ENCODE peak calls at places on chromosomes 5 and 9, in four cellular contexts. One of them, this sample, is unnamed.

GRCh38 chr5:150131978-150132694 is 23.5 kb downstream of the PDGFRB start:
- DNase-seq in GM12878: no peak
- DNase-seq in K562: no peak
- DNase-seq in HepG2: no peak
- DNase-seq in this sample: no peak

GRCh38 chr5:36734422-36734821 is 128.0 kb downstream of the SLC1A3 start:
- DNase-seq in GM12878: no peak
- DNase-seq in HepG2: peak; percentile 12
- DNase-seq in K562: peak; percentile 34
- DNase-seq in this sample: no peak

GRCh38 chr5:958701-959571 is 49.7 kb upstream of the NKD2 start:
- DNase-seq in HepG2: peak; percentile 75
- DNase-seq in K562: no peak
- DNase-seq in GM12878: no peak
- DNase-seq in this sample: no peak

GRCh38 chr5:55865831-55866230 is 14.7 kb downstream of the IL31RA start:
- DNase-seq in K562: no peak
- DNase-seq in GM12878: no peak
- DNase-seq in HepG2: peak; percentile 16
- DNase-seq in this sample: no peak

GRCh38 chr5:76819851-76820280 is 1.0 kb downstream of the F2RL1 start:
- DNase-seq in HepG2: no peak
- DNase-seq in GM12878: no peak
- DNase-seq in K562: no peak
- DNase-seq in this sample: peak; percentile 26

GRCh38 chr5:168979140-168979539 is 321.8 kb downstream of the SLIT3 start:
- DNase-seq in HepG2: no peak
- DNase-seq in GM12878: no peak
- DNase-seq in K562: no peak
- DNase-seq in this sample: no peak

GRCh38 chr5:92904021-92904420 is 677.0 kb downstream of the NR2F1-AS1 start:
- DNase-seq in HepG2: no peak
- DNase-seq in GM12878: no peak
- DNase-seq in K562: no peak
- DNase-seq in this sample: no peak

GRCh38 chr5:34717426-34718327 is 61.5 kb downstream of the RAI14 start:
- DNase-seq in GM12878: no peak
- DNase-seq in K562: no peak
- DNase-seq in HepG2: no peak
- DNase-seq in this sample: peak; percentile 40

GRCh38 chr9:15469406-15469805 is 41.4 kb downstream of the PSIP1 start:
- DNase-seq in HepG2: no peak
- DNase-seq in K562: no peak
- DNase-seq in GM12878: no peak
- DNase-seq in this sample: no peak

GRCh38 chr5:158852622-158853021 is 247.1 kb downstream of the EBF1 start:
- DNase-seq in HepG2: no peak
- DNase-seq in GM12878: no peak
- DNase-seq in K562: no peak
- DNase-seq in this sample: no peak

GRCh38 chr9:37037137-37037743 is 3.2 kb upstream of the PAX5 start:
- DNase-seq in GM12878: no peak
- DNase-seq in K562: no peak
- DNase-seq in HepG2: no peak
- DNase-seq in this sample: no peak

GRCh38 chr9:130390371-130390770 is 54.4 kb upstream of the ASS1 start:
- DNase-seq in GM12878: no peak
- DNase-seq in K562: no peak
- DNase-seq in HepG2: no peak
- DNase-seq in this sample: peak; percentile 40

GRCh38 chr9:123329329-123329955 is 26.6 kb upstream of the CRB2 start:
- DNase-seq in HepG2: peak; percentile 39
- DNase-seq in K562: no peak
- DNase-seq in GM12878: no peak
- DNase-seq in this sample: no peak

GRCh38 chr9:10946676-10947410 is 334.0 kb upstream of the PTPRD start:
- DNase-seq in K562: no peak
- DNase-seq in HepG2: no peak
- DNase-seq in GM12878: no peak
- DNase-seq in this sample: no peak

GRCh38 chr9:32486839-32487562 is 39.0 kb downstream of the RIGI start:
- DNase-seq in HepG2: peak; percentile 78
- DNase-seq in K562: no peak
- DNase-seq in GM12878: no peak
- DNase-seq in this sample: no peak

GRCh38 chr9:36623280-36623679 is 50.6 kb downstream of the MELK start:
- DNase-seq in HepG2: no peak
- DNase-seq in GM12878: no peak
- DNase-seq in K562: no peak
- DNase-seq in this sample: no peak

DNA sequence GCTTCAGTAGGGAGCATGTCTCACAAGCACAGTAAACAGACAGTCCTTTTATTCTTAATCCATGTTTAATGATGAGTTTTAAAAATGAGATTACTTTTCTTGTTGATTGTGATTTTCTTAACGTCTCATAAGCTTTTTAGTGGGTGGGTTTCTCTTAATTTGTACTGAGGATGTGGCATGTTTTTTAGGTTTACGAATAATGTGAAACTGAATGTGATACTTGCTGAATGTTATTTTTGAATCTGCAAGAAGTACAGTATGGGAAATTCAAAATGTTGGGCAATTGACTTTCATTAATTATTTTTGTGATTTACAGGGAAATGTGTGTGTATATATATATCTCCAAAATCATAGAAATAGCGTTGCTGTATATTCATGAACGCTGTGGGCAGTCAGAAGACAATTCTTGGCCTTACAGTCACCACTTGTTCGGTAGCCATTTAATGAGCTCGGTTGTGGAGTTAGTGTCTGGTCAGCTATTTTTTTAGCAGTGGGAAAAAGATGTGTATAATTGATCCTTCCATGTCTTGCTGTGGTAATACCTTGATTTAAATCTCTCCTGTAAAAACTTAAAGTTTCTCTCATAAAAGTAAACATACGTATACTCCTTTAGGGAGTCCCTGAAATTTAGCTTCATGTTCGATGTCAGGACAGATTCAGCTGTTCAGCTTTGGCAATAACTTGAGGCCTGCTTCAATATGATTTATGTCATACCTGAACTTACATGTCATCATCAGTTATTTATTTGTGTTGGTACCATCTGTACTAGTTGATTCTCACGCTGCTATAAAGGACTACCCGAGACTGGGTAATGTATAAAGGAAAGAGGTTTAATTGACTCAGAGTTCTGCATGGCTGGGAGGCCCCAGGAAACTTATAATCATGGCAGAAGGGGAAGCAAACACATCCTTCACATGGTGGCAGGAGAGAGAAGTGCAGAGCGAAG is 15.0 kb downstream of the ICE1 start:
- DNase-seq in K562: no peak
- DNase-seq in GM12878: no peak
- DNase-seq in HepG2: no peak
- DNase-seq in this sample: no peak
- TF ChIP-seq CBFB in K562: no peak
- TF ChIP-seq CBFB in GM12878: no peak
- TF ChIP-seq CBFB in HepG2: no peak
- TF ChIP-seq CBFB in this sample: no peak

GRCh38 chr5:31378838-31379237 is 153.1 kb downstream of the DROSHA start:
- DNase-seq in HepG2: no peak
- DNase-seq in K562: peak; percentile 69
- DNase-seq in GM12878: no peak
- DNase-seq in this sample: no peak

GRCh38 chr5:31383734-31384133 is 148.2 kb downstream of the DROSHA start:
- DNase-seq in GM12878: no peak
- DNase-seq in HepG2: no peak
- DNase-seq in K562: peak; percentile 35
- DNase-seq in this sample: no peak

GRCh38 chr5:31381299-31381698 is 150.6 kb downstream of the DROSHA start:
- DNase-seq in HepG2: no peak
- DNase-seq in GM12878: no peak
- DNase-seq in K562: no peak
- DNase-seq in this sample: no peak

GRCh38 chr5:31380049-31380448 is 151.8 kb downstream of the DROSHA start:
- DNase-seq in GM12878: no peak
- DNase-seq in K562: no peak
- DNase-seq in HepG2: no peak
- DNase-seq in this sample: no peak

GRCh38 chr5:31382051-31382878 is 149.6 kb downstream of the DROSHA start:
- DNase-seq in HepG2: no peak
- DNase-seq in K562: no peak
- DNase-seq in GM12878: peak; percentile 48
- DNase-seq in this sample: no peak
- TF ChIP-seq CBFB in HepG2: no peak
- TF ChIP-seq CBFB in K562: no peak
- TF ChIP-seq CBFB in GM12878: no peak
- TF ChIP-seq CBFB in this sample: no peak

GRCh38 chr9:92266486-92266885 is 27.0 kb downstream of the IARS1 start:
- DNase-seq in K562: no peak
- DNase-seq in HepG2: no peak
- DNase-seq in GM12878: no peak
- DNase-seq in this sample: no peak
- TF ChIP-seq CBFB in K562: no peak
- TF ChIP-seq CBFB in HepG2: no peak
- TF ChIP-seq CBFB in GM12878: no peak
- TF ChIP-seq CBFB in this sample: no peak

GRCh38 chr5:65742565-65743231 is 20.7 kb downstream of the NLN start:
- DNase-seq in HepG2: peak; percentile 40
- DNase-seq in GM12878: peak; percentile 21
- DNase-seq in K562: peak; percentile 51
- DNase-seq in this sample: no peak
- TF ChIP-seq CBFB in HepG2: no peak
- TF ChIP-seq CBFB in GM12878: no peak
- TF ChIP-seq CBFB in K562: no peak
- TF ChIP-seq CBFB in this sample: no peak

DNA sequence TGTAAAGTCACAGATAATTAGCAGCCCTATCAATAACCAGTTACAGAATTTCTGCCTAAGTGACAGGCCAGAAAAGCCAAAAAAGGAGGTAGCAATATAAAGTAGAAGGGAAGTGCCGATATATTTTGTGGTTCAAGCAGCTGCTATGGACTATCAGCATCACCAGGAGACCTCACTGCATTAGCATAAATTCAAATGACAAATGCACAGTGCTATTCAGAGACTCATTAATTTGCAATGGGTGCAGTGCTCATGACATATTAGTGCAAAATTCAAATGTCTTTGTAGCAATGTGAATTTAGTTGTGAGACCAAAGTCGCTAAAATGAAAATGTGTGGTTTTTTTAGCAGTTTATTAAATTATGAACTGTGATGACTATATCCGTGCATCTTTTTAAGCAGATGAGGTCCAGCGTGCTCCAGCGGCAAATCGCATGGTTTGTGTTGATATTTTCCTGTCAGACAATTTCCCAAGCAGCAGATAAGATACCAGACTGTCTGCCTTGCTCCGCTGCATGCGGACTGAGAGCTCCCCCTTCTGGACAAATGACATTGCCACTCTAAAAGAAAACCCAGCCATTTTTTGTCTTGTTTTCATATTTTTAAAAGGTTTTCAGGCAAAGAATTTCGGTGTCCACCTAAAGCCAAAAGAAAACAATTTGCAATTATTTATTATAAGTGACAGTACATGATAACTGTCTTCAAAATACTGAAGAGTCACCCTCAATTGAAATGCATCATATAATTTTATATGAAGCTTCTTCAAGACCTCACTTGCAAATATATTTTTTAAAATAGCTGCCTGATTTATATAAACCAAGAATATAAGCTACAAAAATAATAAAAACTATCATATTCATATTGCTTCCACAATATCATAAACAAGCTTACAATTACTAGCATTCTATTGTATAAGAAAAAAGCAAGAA is 144.4 kb downstream of the CETN3 start:
- DNase-seq in K562: peak; percentile 51
- DNase-seq in GM12878: peak; percentile 41
- DNase-seq in HepG2: peak; percentile 35
- DNase-seq in this sample: peak; percentile 63
- TF ChIP-seq CBFB in K562: no peak
- TF ChIP-seq CBFB in GM12878: no peak
- TF ChIP-seq CBFB in HepG2: no peak
- TF ChIP-seq CBFB in this sample: no peak

This sample was measured in WTC11.